ENCODE peak calls at places on chromosomes 7 and 10, in ten cellular contexts. U is H9, O is fibroblast of lung, T is OCI-LY7, V is PC-3, G is neural progenitor cell, F is endothelial cell of umbilical vein, W is IMR-90, Y is PC-9, M is mammary epithelial cell. I is an unnamed sample.

GRCh38 chr7:1234794-1235500 is 2.3 kb downstream of the UNCX start:
- DNase-seq in V (no peak), T (no peak), G (peak; percentile 90), U (peak; percentile 77), Y (no peak), F (no peak), W (no peak), O (no peak), M (no peak), I (no peak)

GRCh38 chr10:59508296-59508695 is 145.9 kb upstream of the FAM13C start:
- DNase-seq in Y (peak; percentile 69), F (no peak), V (peak; percentile 100), O (peak; percentile 83), T (no peak), G (no peak), M (peak; percentile 76), U (no peak), W (peak; percentile 59), I (no peak)

GRCh38 chr7:34662058-34662457 is 4.0 kb downstream of the NPSR1 start:
- DNase-seq in M (no peak), W (no peak), T (no peak), G (no peak), Y (no peak), U (no peak), F (no peak), O (no peak), V (no peak), I (no peak)

GRCh38 chr7:47383064-47383463 is 198.8 kb downstream of the TNS3 start:
- DNase-seq in Y (no peak), V (no peak), U (no peak), M (no peak), F (no peak), W (peak; percentile 65), O (peak; percentile 15), G (no peak), T (no peak), I (no peak)

GRCh38 chr7:27151945-27152815 is at the start of gene HOXA3:
- DNase-seq in M (peak; percentile 51), O (peak; percentile 74), F (peak; percentile 94), V (peak; percentile 72), G (no peak), T (no peak), W (peak; percentile 59), Y (no peak), U (no peak), I (peak; percentile 97)

GRCh38 chr7:122269241-122269640 is 35.3 kb downstream of the FEZF1 start:
- DNase-seq in F (no peak), Y (no peak), O (no peak), V (no peak), W (no peak), T (no peak), G (no peak), M (no peak), U (no peak), I (no peak)

GRCh38 chr7:155979994-155980393 is 167.7 kb upstream of the SHH start:
- DNase-seq in F (no peak), T (no peak), Y (no peak), G (no peak), U (peak; percentile 12), M (no peak), W (no peak), O (no peak), V (no peak), I (peak; percentile 8)

GRCh38 chr7:134031835-134032617 is 95.1 kb upstream of the LRGUK start:
- DNase-seq in Y (no peak), U (no peak), G (no peak), M (no peak), W (peak; percentile 4), V (peak; percentile 26), F (no peak), T (no peak), O (no peak), I (peak; percentile 26)

GRCh38 chr10:131803863-131804425 is 96.9 kb upstream of the PPP2R2D start:
- DNase-seq in O (no peak), U (no peak), F (no peak), M (no peak), G (no peak), V (no peak), W (no peak), Y (no peak), T (no peak), I (peak; percentile 49)

GRCh38 chr10:93160829-93161228 is 87.1 kb downstream of the CYP26A1 start:
- DNase-seq in G (no peak), V (peak; percentile 12), Y (no peak), F (no peak), O (peak; percentile 2), T (no peak), M (peak; percentile 41), U (no peak), W (peak; percentile 39), I (peak; percentile 90)

GRCh38 chr10:131892817-131893675 is 7.8 kb upstream of the PPP2R2D start:
- DNase-seq in V (no peak), F (no peak), M (no peak), U (no peak), Y (no peak), G (no peak), T (no peak), O (no peak), W (no peak), I (no peak)

GRCh38 chr10:13299437-13300287 is at the start of gene PHYH:
- DNase-seq in Y (peak; percentile 44), T (peak; percentile 75), U (peak; percentile 81), M (peak; percentile 78), W (peak; percentile 74), G (peak; percentile 89), V (peak; percentile 75), O (peak; percentile 86), F (peak; percentile 78), I (peak; percentile 98)

GRCh38 chr7:14507617-14508016 is 394.9 kb downstream of the DGKB start:
- DNase-seq in T (no peak), G (no peak), F (no peak), V (peak; percentile 94), W (no peak), O (peak; percentile 75), U (no peak), Y (no peak), M (peak; percentile 94), I (no peak)

GRCh38 chr7:21768279-21768678 is 177.4 kb downstream of the CDCA7L start:
- DNase-seq in W (no peak), M (no peak), O (no peak), V (no peak), F (no peak), U (no peak), T (no peak), G (no peak), Y (no peak), I (no peak)

GRCh38 chr7:107043916-107044346 is 574 bp upstream of the PRKAR2B start:
- DNase-seq in F (no peak), O (peak; percentile 31), M (no peak), W (peak; percentile 4), U (no peak), Y (no peak), G (no peak), T (no peak), V (no peak), I (no peak)

GRCh38 chr7:14341200-14341599 is 351.7 kb upstream of the ETV1 start:
- DNase-seq in T (no peak), F (no peak), O (no peak), U (no peak), V (no peak), G (no peak), W (no peak), Y (no peak), M (no peak), I (no peak)

GRCh38 chr10:103278862-103279298 is 1.9 kb downstream of the INA start:
- DNase-seq in O (peak; percentile 61), G (peak; percentile 90), V (peak; percentile 41), T (peak; percentile 11), U (peak; percentile 60), F (peak; percentile 40), M (no peak), Y (no peak), W (peak; percentile 55), I (peak; percentile 76)

GRCh38 chr7:119999743-120000475 is 273.1 kb upstream of the KCND2 start:
- DNase-seq in O (no peak), F (no peak), W (peak; percentile 24), G (no peak), Y (no peak), M (no peak), V (no peak), T (no peak), U (no peak), I (no peak)

DNA sequence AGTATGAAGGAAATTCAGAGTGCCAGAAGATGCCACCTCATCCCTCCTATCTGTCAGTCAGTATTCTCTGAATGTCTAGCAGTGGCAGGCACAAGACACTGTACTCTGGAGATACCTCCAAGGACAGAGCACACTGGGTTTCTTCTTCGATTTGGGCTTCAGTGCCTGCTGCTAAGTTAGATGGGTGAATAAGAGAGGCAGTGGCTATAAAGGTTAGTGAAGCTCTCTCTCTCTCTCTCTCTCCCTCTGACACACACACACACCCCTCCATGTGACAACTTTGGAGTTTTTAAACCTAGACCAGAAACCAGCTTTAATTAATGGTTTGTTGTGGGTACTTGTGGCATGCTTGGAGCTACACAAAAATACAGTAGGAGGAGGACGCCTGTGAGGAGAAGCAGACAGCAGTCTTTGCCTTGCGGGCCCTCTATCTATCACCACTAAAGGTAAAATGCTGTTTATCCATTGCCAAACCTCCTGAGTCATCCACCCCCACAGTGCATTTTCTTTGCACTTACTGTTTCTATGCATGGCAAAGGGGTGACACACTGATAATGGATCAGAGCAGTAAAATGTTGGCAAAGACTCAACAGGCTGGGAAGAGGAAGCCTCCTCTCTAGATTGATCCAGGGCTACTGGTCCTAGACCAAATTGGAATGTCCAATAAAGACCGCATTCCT is 102.5 kb downstream of the TRIL start:
- DNase-seq in V (peak; percentile 99), T (no peak), O (peak; percentile 59), Y (peak; percentile 99), U (no peak), M (peak; percentile 97), G (no peak), W (peak; percentile 97), F (no peak), I (peak; percentile 93)
- H2AFZ ChIP-seq in V (no peak overlapping the region), T (no peak overlapping the region), O (no peak overlapping the region), Y (peak overlapping the region; percentile 69), U (no peak overlapping the region), M (no peak overlapping the region), G (no peak overlapping the region), W (peak overlapping the region; percentile 47), F (no peak overlapping the region), I (no peak overlapping the region)

GRCh38 chr7:7157887-7158271 is 24.5 kb upstream of the C1GALT1 start:
- DNase-seq in M (peak; percentile 59), V (peak; percentile 22), W (peak; percentile 53), U (no peak), O (peak; percentile 70), Y (peak; percentile 41), G (no peak), F (no peak), T (no peak), I (no peak)
- H2AFZ ChIP-seq in M (peak overlapping the region; percentile 26), V (no peak overlapping the region), W (no peak overlapping the region), U (no peak overlapping the region), O (no peak overlapping the region), Y (no peak overlapping the region), G (no peak overlapping the region), F (no peak overlapping the region), T (no peak overlapping the region), I (no peak overlapping the region)

GRCh38 chr7:67713651-67714050 is 717.0 kb downstream of the TYW1 start:
- DNase-seq in F (no peak), O (no peak), W (no peak), M (no peak), V (no peak), G (no peak), U (no peak), Y (no peak), T (no peak), I (no peak)
- H2AFZ ChIP-seq in F (no peak overlapping the region), O (no peak overlapping the region), W (no peak overlapping the region), M (no peak overlapping the region), V (no peak overlapping the region), G (peak overlapping the region; percentile 34), U (no peak overlapping the region), Y (no peak overlapping the region), T (no peak overlapping the region), I (no peak overlapping the region)

GRCh38 chr7:95302976-95303375 is 21.4 kb downstream of the PON1 start:
- DNase-seq in U (no peak), V (peak; percentile 16), G (no peak), O (no peak), Y (no peak), T (no peak), W (no peak), M (peak; percentile 6), F (no peak), I (peak; percentile 31)
- H2AFZ ChIP-seq in U (no peak overlapping the region), V (no peak overlapping the region), G (no peak overlapping the region), O (no peak overlapping the region), Y (no peak overlapping the region), T (no peak overlapping the region), W (no peak overlapping the region), M (no peak overlapping the region), F (no peak overlapping the region), I (no peak overlapping the region)